ENCODE peak calls at places on chromosome 7, in five cellular contexts. E is A549, M is heart right ventricle, I is GM10248, V is NCI-H1092 treated with DMSO at 0.1 percent for 48 hours. R is an unnamed sample.

GRCh38 chr7:23347682-23348180 is 48.6 kb downstream of the MALSU1 start:
- DNase-seq in E (peak; percentile 55), V (no peak), M (no peak), I (peak; percentile 36), R (no peak)

GRCh38 chr7:41977165-41977651 is 259.8 kb downstream of the GLI3 start:
- DNase-seq in M (peak; percentile 46), V (peak; percentile 6), E (peak; percentile 28), I (no peak), R (no peak)

GRCh38 chr7:44147026-44147881 is 6.1 kb upstream of the MYL7 start:
- DNase-seq in I (no peak), E (no peak), M (no peak), V (no peak), R (no peak)

GRCh38 chr7:98282727-98283126 is 1.2 kb downstream of the BRI3 start:
- DNase-seq in E (no peak), V (no peak), I (no peak), M (no peak), R (no peak)

GRCh38 chr7:36526720-36527548 is 137.3 kb downstream of the ANLN start:
- DNase-seq in E (peak; percentile 80), M (no peak), V (no peak), I (no peak), R (no peak)

GRCh38 chr7:25726682-25727357 is 425.2 kb upstream of the NFE2L3 start:
- DNase-seq in M (no peak), V (no peak), E (no peak), I (no peak), R (no peak)

GRCh38 chr7:80403686-80404241 is 108.1 kb downstream of the GNAT3 start:
- DNase-seq in I (no peak), E (no peak), M (no peak), V (no peak), R (no peak)

GRCh38 chr7:45089314-45089891 is 634 bp upstream of the NACAD start:
- DNase-seq in I (peak; percentile 68), M (peak; percentile 43), V (peak; percentile 68), E (peak; percentile 58), R (peak; percentile 77)

GRCh38 chr7:8638076-8638475 is 204.7 kb downstream of the NXPH1 start:
- DNase-seq in E (no peak), M (peak; percentile 16), V (peak; percentile 100), I (no peak), R (no peak)

GRCh38 chr7:27198138-27198841 is 1.6 kb downstream of the HOXA13 start:
- DNase-seq in E (no peak), V (no peak), I (no peak), M (no peak), R (no peak)

GRCh38 chr7:1123721-1124120 is 35.8 kb downstream of the GPER1 start:
- DNase-seq in E (peak; percentile 12), M (peak; percentile 84), I (no peak), V (no peak), R (no peak)

GRCh38 chr7:35286422-35286821 is 32.5 kb upstream of the TBX20 start:
- DNase-seq in M (no peak), V (no peak), I (no peak), E (no peak), R (no peak)

GRCh38 chr7:115229401-115230083 is 307.6 kb downstream of the MDFIC start:
- DNase-seq in I (no peak), V (no peak), E (no peak), M (no peak), R (no peak)

GRCh38 chr7:69615696-69616095 is 17.4 kb downstream of the AUTS2 start:
- DNase-seq in E (no peak), I (no peak), V (no peak), M (no peak), R (no peak)

GRCh38 chr7:151008511-151009323 is 15.6 kb downstream of the ATG9B start:
- DNase-seq in V (peak; percentile 27), I (peak; percentile 83), E (peak; percentile 41), M (peak; percentile 72), R (no peak)

GRCh38 chr7:143889068-143889467 is 12.9 kb downstream of the TCAF1 start:
- DNase-seq in V (no peak), M (no peak), I (no peak), E (no peak), R (no peak)

GRCh38 chr7:55077581-55078410 is 59.0 kb downstream of the EGFR start:
- DNase-seq in V (no peak), I (no peak), E (no peak), M (no peak), R (no peak)

GRCh38 chr7:105721571-105722104 is 140.3 kb upstream of the EFCAB10 start:
- DNase-seq in E (no peak), V (no peak), M (no peak), I (no peak), R (no peak)

GRCh38 chr7:85068796-85069195 is 118.1 kb downstream of the SEMA3D start:
- DNase-seq in E (no peak), I (no peak), M (no peak), V (no peak), R (no peak)

GRCh38 chr7:82343-83155 is 109.8 kb upstream of the FAM20C start:
- DNase-seq in M (no peak), V (no peak), E (no peak), I (no peak), R (no peak)

GRCh38 chr7:39688611-39689485 is 65.5 kb downstream of the RALA start:
- DNase-seq in V (no peak), M (no peak), I (no peak), E (no peak), R (no peak)

GRCh38 chr7:42235734-42236133 is 1.3 kb downstream of the GLI3 start:
- DNase-seq in E (no peak), M (no peak), I (no peak), V (no peak), R (no peak)

GRCh38 chr7:114141415-114141814 is 222.6 kb upstream of the PPP1R3A start:
- DNase-seq in V (no peak), M (no peak), I (no peak), E (no peak), R (no peak)

GRCh38 chr7:142626420-142627035 is 122.7 kb upstream of the PRSS1 start:
- DNase-seq in E (peak; percentile 16), V (peak; percentile 8), I (peak; percentile 49), M (peak; percentile 24), R (peak; percentile 13)

GRCh38 chr7:44257618-44258422 is 57.0 kb downstream of the YKT6 start:
- DNase-seq in E (no peak), I (peak; percentile 89), V (no peak), M (peak; percentile 83), R (peak; percentile 84)

GRCh38 chr7:76300210-76300731 is 2.2 kb upstream of the HSPB1 start:
- DNase-seq in E (no peak), M (no peak), V (no peak), I (no peak), R (no peak)